ENCODE peak calls at places on chromosomes 2 and 18, in five cellular contexts. Y is G401, I is iPS-NIHi11, G is AG09309, E is LNCaP clone FGC. W is an unnamed sample.

GRCh38 chr18:62637403-62637802 is 77.9 kb upstream of the PHLPP1 start:
- DNase-seq in Y (no peak), I (no peak), G (no peak), E (no peak), W (no peak)

GRCh38 chr2:37436324-37436723 is 91.9 kb downstream of the QPCT start:
- DNase-seq in Y (no peak), I (no peak), G (no peak), E (no peak), W (no peak)

GRCh38 chr2:148122788-148123187 is 101.9 kb downstream of the MBD5 start:
- DNase-seq in Y (no peak), I (no peak), G (peak; percentile 16), E (no peak), W (peak; percentile 2)

GRCh38 chr2:176056411-176056810 is 27.4 kb downstream of the EVX2 start:
- DNase-seq in Y (no peak), I (no peak), G (no peak), E (no peak), W (no peak)

GRCh38 chr2:149928026-149928425 is 340.5 kb upstream of the MMADHC start:
- DNase-seq in Y (peak; percentile 5), I (no peak), G (no peak), E (no peak), W (no peak)

GRCh38 chr2:226631671-226632070 is 167.9 kb downstream of the IRS1 start:
- DNase-seq in Y (no peak), I (no peak), G (no peak), E (no peak), W (no peak)

GRCh38 chr2:5242751-5243150 is 449.4 kb upstream of the SOX11 start:
- DNase-seq in Y (no peak), I (no peak), G (no peak), E (no peak), W (no peak)

GRCh38 chr2:224837558-224837957 is 121.4 kb upstream of the CCDC195 start:
- DNase-seq in Y (no peak), I (no peak), G (peak; percentile 54), E (no peak), W (no peak)

GRCh38 chr2:180306346-180306745 is 299.2 kb upstream of the CWC22 start:
- DNase-seq in Y (no peak), I (no peak), G (no peak), E (no peak), W (no peak)

GRCh38 chr2:40964509-40964908 is 512.6 kb upstream of the SLC8A1 start:
- DNase-seq in Y (no peak), I (no peak), G (no peak), E (no peak), W (no peak)

GRCh38 chr18:50696436-50696835 is 123.4 kb downstream of the MRO start:
- DNase-seq in Y (no peak), I (no peak), G (no peak), E (no peak), W (peak; percentile 62)

GRCh38 chr2:64692401-64692800 is 38.7 kb upstream of the SERTAD2 start:
- DNase-seq in Y (no peak), I (no peak), G (no peak), E (no peak), W (no peak)

GRCh38 chr2:96875498-96876035 is 5.7 kb upstream of the SEMA4C start:
- DNase-seq in Y (no peak), I (no peak), G (no peak), E (no peak), W (no peak)

GRCh38 chr18:58762781-58763171 is 91.5 kb downstream of the MALT1 start:
- DNase-seq in Y (no peak), I (no peak), G (no peak), E (no peak), W (no peak)

GRCh38 chr2:63058742-63059433 is 8.3 kb downstream of the OTX1 start:
- DNase-seq in Y (no peak), I (peak; percentile 31), G (no peak), E (no peak), W (no peak)

GRCh38 chr18:64271264-64271663 is 122.4 kb upstream of the LINC00305 start:
- DNase-seq in Y (peak; percentile 16), I (no peak), G (no peak), E (no peak), W (no peak)

GRCh38 chr2:111923271-111923670 is 24.9 kb downstream of the MERTK start:
- DNase-seq in Y (no peak), I (no peak), G (peak; percentile 41), E (no peak), W (no peak)

GRCh38 chr2:46769809-46770208 is 145.8 kb downstream of the MCFD2 start:
- DNase-seq in Y (no peak), I (no peak), G (no peak), E (no peak), W (no peak)

GRCh38 chr18:58562999-58563667 is 65.8 kb downstream of the ALPK2 start:
- DNase-seq in Y (no peak), I (no peak), G (no peak), E (no peak), W (peak; percentile 89)

GRCh38 chr2:182330451-182331325 is 96.1 kb downstream of the PDE1A start:
- DNase-seq in Y (no peak), I (no peak), G (no peak), E (no peak), W (no peak)